ENCODE peak calls at places on chromosomes 7 and 10, in four cellular contexts. One of them, this sample, is unnamed.

GRCh38 chr10:9875353-9875752 is 1142.3 kb upstream of the CELF2 start:
- DNase-seq in transverse colon: no peak
- DNase-seq in CD8-positive, alpha-beta T cell: no peak
- DNase-seq in fibroblast of lung: no peak
- DNase-seq in this sample: no peak

GRCh38 chr7:128003179-128003578 is 28.1 kb downstream of the LRRC4 start:
- DNase-seq in transverse colon: no peak
- DNase-seq in CD8-positive, alpha-beta T cell: no peak
- DNase-seq in fibroblast of lung: no peak
- DNase-seq in this sample: no peak

GRCh38 chr10:31520982-31521381 is 202.0 kb downstream of the ZEB1 start:
- DNase-seq in transverse colon: no peak
- DNase-seq in CD8-positive, alpha-beta T cell: no peak
- DNase-seq in fibroblast of lung: no peak
- DNase-seq in this sample: no peak

GRCh38 chr10:92830478-92831389 is 17.6 kb upstream of the EXOC6 start:
- DNase-seq in transverse colon: no peak
- DNase-seq in CD8-positive, alpha-beta T cell: no peak
- DNase-seq in fibroblast of lung: no peak
- DNase-seq in this sample: no peak

GRCh38 chr10:89369142-89370105 is 8.4 kb upstream of the IFIT1B start:
- DNase-seq in transverse colon: no peak
- DNase-seq in CD8-positive, alpha-beta T cell: no peak
- DNase-seq in fibroblast of lung: peak; percentile 75
- DNase-seq in this sample: peak; percentile 36

GRCh38 chr7:24702674-24703235 is 54.5 kb downstream of the GSDME start:
- DNase-seq in transverse colon: no peak
- DNase-seq in CD8-positive, alpha-beta T cell: no peak
- DNase-seq in fibroblast of lung: no peak
- DNase-seq in this sample: peak; percentile 13

GRCh38 chr10:33967721-33968120 is 633.3 kb upstream of the NRP1 start:
- DNase-seq in transverse colon: no peak
- DNase-seq in CD8-positive, alpha-beta T cell: no peak
- DNase-seq in fibroblast of lung: no peak
- DNase-seq in this sample: no peak

GRCh38 chr7:129468087-129468486 is 33.9 kb downstream of the STRIP2 start:
- DNase-seq in transverse colon: no peak
- DNase-seq in CD8-positive, alpha-beta T cell: no peak
- DNase-seq in fibroblast of lung: no peak
- DNase-seq in this sample: no peak

GRCh38 chr7:29825750-29826529 is 19.6 kb downstream of the WIPF3 start:
- DNase-seq in transverse colon: no peak
- DNase-seq in CD8-positive, alpha-beta T cell: no peak
- DNase-seq in fibroblast of lung: no peak
- DNase-seq in this sample: no peak

GRCh38 chr10:43137701-43137970 is 609 bp upstream of the CSGALNACT2 start:
- DNase-seq in transverse colon: peak; percentile 53
- DNase-seq in CD8-positive, alpha-beta T cell: peak; percentile 19
- DNase-seq in fibroblast of lung: peak; percentile 57
- DNase-seq in this sample: peak; percentile 90

GRCh38 chr10:125028291-125028867 is 86.5 kb downstream of the ZRANB1 start:
- DNase-seq in transverse colon: no peak
- DNase-seq in CD8-positive, alpha-beta T cell: no peak
- DNase-seq in fibroblast of lung: no peak
- DNase-seq in this sample: no peak

GRCh38 chr10:132134541-132135397 is 52.0 kb upstream of the DPYSL4 start:
- DNase-seq in transverse colon: no peak
- DNase-seq in CD8-positive, alpha-beta T cell: no peak
- DNase-seq in fibroblast of lung: no peak
- DNase-seq in this sample: no peak

GRCh38 chr10:121311812-121312443 is 286.3 kb downstream of the FGFR2 start:
- DNase-seq in transverse colon: no peak
- DNase-seq in CD8-positive, alpha-beta T cell: no peak
- DNase-seq in fibroblast of lung: no peak
- DNase-seq in this sample: no peak

GRCh38 chr7:127578036-127578684 is 7.2 kb downstream of the GCC1 start:
- DNase-seq in transverse colon: no peak
- DNase-seq in CD8-positive, alpha-beta T cell: no peak
- DNase-seq in fibroblast of lung: peak; percentile 56
- DNase-seq in this sample: no peak

GRCh38 chr10:102420443-102420809 is 210 bp upstream of the FBXL15 start:
- DNase-seq in transverse colon: peak; percentile 92
- DNase-seq in CD8-positive, alpha-beta T cell: peak; percentile 59
- DNase-seq in fibroblast of lung: no peak
- DNase-seq in this sample: peak; percentile 91

GRCh38 chr7:47809387-47809786 is 138.9 kb downstream of the PKD1L1 start:
- DNase-seq in transverse colon: no peak
- DNase-seq in CD8-positive, alpha-beta T cell: no peak
- DNase-seq in fibroblast of lung: no peak
- DNase-seq in this sample: no peak

GRCh38 chr7:32347244-32347828 is 142.8 kb downstream of the LSM5 start:
- DNase-seq in transverse colon: no peak
- DNase-seq in CD8-positive, alpha-beta T cell: no peak
- DNase-seq in fibroblast of lung: peak; percentile 2
- DNase-seq in this sample: peak; percentile 35

GRCh38 chr7:143360788-143361551 is 1.5 kb downstream of the FAM131B start:
- DNase-seq in transverse colon: no peak
- DNase-seq in CD8-positive, alpha-beta T cell: no peak
- DNase-seq in fibroblast of lung: no peak
- DNase-seq in this sample: peak; percentile 92

GRCh38 chr7:29953735-29954347 is 35.8 kb downstream of the SCRN1 start:
- DNase-seq in transverse colon: no peak
- DNase-seq in CD8-positive, alpha-beta T cell: no peak
- DNase-seq in fibroblast of lung: no peak
- DNase-seq in this sample: peak; percentile 30

GRCh38 chr7:113131367-113131766 is 13.0 kb upstream of the SMIM30 start:
- DNase-seq in transverse colon: no peak
- DNase-seq in CD8-positive, alpha-beta T cell: no peak
- DNase-seq in fibroblast of lung: no peak
- DNase-seq in this sample: peak; percentile 19

GRCh38 chr7:16015981-16016380 is 329.5 kb upstream of the MEOX2 start:
- DNase-seq in transverse colon: no peak
- DNase-seq in CD8-positive, alpha-beta T cell: no peak
- DNase-seq in fibroblast of lung: no peak
- DNase-seq in this sample: no peak

GRCh38 chr7:2640858-2641257 is 9.1 kb downstream of the TTYH3 start:
- DNase-seq in transverse colon: no peak
- DNase-seq in CD8-positive, alpha-beta T cell: no peak
- DNase-seq in fibroblast of lung: no peak
- DNase-seq in this sample: no peak

GRCh38 chr10:87667503-87667902 is 7.8 kb downstream of the PAPSS2 start:
- DNase-seq in transverse colon: no peak
- DNase-seq in CD8-positive, alpha-beta T cell: no peak
- DNase-seq in fibroblast of lung: no peak
- DNase-seq in this sample: no peak

GRCh38 chr7:45402480-45403218 is 171.5 kb upstream of the ADCY1 start:
- DNase-seq in transverse colon: no peak
- DNase-seq in CD8-positive, alpha-beta T cell: no peak
- DNase-seq in fibroblast of lung: peak; percentile 77
- DNase-seq in this sample: peak; percentile 1

GRCh38 chr10:43039629-43040481 is 37.0 kb upstream of the RET start:
- DNase-seq in transverse colon: no peak
- DNase-seq in CD8-positive, alpha-beta T cell: no peak
- DNase-seq in fibroblast of lung: no peak
- DNase-seq in this sample: peak; percentile 44

GRCh38 chr10:10685566-10685965 is 332.1 kb upstream of the CELF2 start:
- DNase-seq in transverse colon: no peak
- DNase-seq in CD8-positive, alpha-beta T cell: no peak
- DNase-seq in fibroblast of lung: no peak
- DNase-seq in this sample: no peak

GRCh38 chr7:141410353-141410752 is 140.9 kb upstream of the AGK start:
- DNase-seq in transverse colon: no peak
- DNase-seq in CD8-positive, alpha-beta T cell: no peak
- DNase-seq in fibroblast of lung: no peak
- DNase-seq in this sample: no peak

GRCh38 chr7:192701-193536 is 548 bp downstream of the FAM20C start:
- DNase-seq in transverse colon: peak; percentile 35
- DNase-seq in CD8-positive, alpha-beta T cell: no peak
- DNase-seq in fibroblast of lung: no peak
- DNase-seq in this sample: peak; percentile 92

GRCh38 chr7:23002698-23003097 is 11.2 kb downstream of the HYCC1 start:
- DNase-seq in transverse colon: no peak
- DNase-seq in CD8-positive, alpha-beta T cell: no peak
- DNase-seq in fibroblast of lung: no peak
- DNase-seq in this sample: no peak

GRCh38 chr7:14341200-14341599 is 351.7 kb upstream of the ETV1 start:
- DNase-seq in transverse colon: no peak
- DNase-seq in CD8-positive, alpha-beta T cell: no peak
- DNase-seq in fibroblast of lung: no peak
- DNase-seq in this sample: no peak

GRCh38 chr7:28533267-28533666 is 120.9 kb downstream of the CREB5 start:
- DNase-seq in transverse colon: no peak
- DNase-seq in CD8-positive, alpha-beta T cell: no peak
- DNase-seq in fibroblast of lung: no peak
- DNase-seq in this sample: no peak

GRCh38 chr10:124035928-124036558 is 57.4 kb downstream of the CHST15 start:
- DNase-seq in transverse colon: peak; percentile 78
- DNase-seq in CD8-positive, alpha-beta T cell: no peak
- DNase-seq in fibroblast of lung: no peak
- DNase-seq in this sample: no peak

GRCh38 chr10:132430231-132430743 is 33.3 kb downstream of the PWWP2B start:
- DNase-seq in transverse colon: no peak
- DNase-seq in CD8-positive, alpha-beta T cell: no peak
- DNase-seq in fibroblast of lung: no peak
- DNase-seq in this sample: no peak

GRCh38 chr7:150359918-150360681 is 8.5 kb upstream of the REPIN1 start:
- DNase-seq in transverse colon: no peak
- DNase-seq in CD8-positive, alpha-beta T cell: no peak
- DNase-seq in fibroblast of lung: no peak
- DNase-seq in this sample: no peak

GRCh38 chr10:96236090-96236478 is 35.3 kb downstream of the BLNK start:
- DNase-seq in transverse colon: no peak
- DNase-seq in CD8-positive, alpha-beta T cell: no peak
- DNase-seq in fibroblast of lung: no peak
- DNase-seq in this sample: no peak

GRCh38 chr7:74039337-74039736 is 11.4 kb downstream of the ELN start:
- DNase-seq in transverse colon: no peak
- DNase-seq in CD8-positive, alpha-beta T cell: no peak
- DNase-seq in fibroblast of lung: no peak
- DNase-seq in this sample: no peak

GRCh38 chr10:1214882-1215540 is 158.8 kb downstream of the WDR37 start:
- DNase-seq in transverse colon: no peak
- DNase-seq in CD8-positive, alpha-beta T cell: no peak
- DNase-seq in fibroblast of lung: no peak
- DNase-seq in this sample: peak; percentile 23

GRCh38 chr7:138785587-138786437 is 12.0 kb upstream of the TMEM213 start:
- DNase-seq in transverse colon: no peak
- DNase-seq in CD8-positive, alpha-beta T cell: no peak
- DNase-seq in fibroblast of lung: no peak
- DNase-seq in this sample: no peak

GRCh38 chr7:70208236-70209063 is 610.2 kb downstream of the AUTS2 start:
- DNase-seq in transverse colon: no peak
- DNase-seq in CD8-positive, alpha-beta T cell: no peak
- DNase-seq in fibroblast of lung: no peak
- DNase-seq in this sample: no peak

GRCh38 chr7:116212859-116213258 is 2.5 kb downstream of the TES start:
- DNase-seq in transverse colon: no peak
- DNase-seq in CD8-positive, alpha-beta T cell: no peak
- DNase-seq in fibroblast of lung: peak; percentile 75
- DNase-seq in this sample: no peak
- H3K4me3 ChIP-seq in transverse colon: no peak overlapping the region
- H3K4me3 ChIP-seq in CD8-positive, alpha-beta T cell: peak overlapping the region; percentile 86
- H3K4me3 ChIP-seq in fibroblast of lung: peak overlapping the region; percentile 6
- H3K4me3 ChIP-seq in this sample: no peak overlapping the region

GRCh38 chr7:8625612-8626011 is 192.2 kb downstream of the NXPH1 start:
- DNase-seq in transverse colon: no peak
- DNase-seq in CD8-positive, alpha-beta T cell: no peak
- DNase-seq in fibroblast of lung: no peak
- DNase-seq in this sample: no peak
- H3K27me3 ChIP-seq in transverse colon: no peaks in the 10 kb centered on the region
- H3K27me3 ChIP-seq in CD8-positive, alpha-beta T cell: no peaks in the 10 kb centered on the region
- H3K27me3 ChIP-seq in fibroblast of lung: no peaks in the 10 kb centered on the region
- H3K27me3 ChIP-seq in this sample: no peaks in the 10 kb centered on the region

GRCh38 chr7:20797174-20798080 is 10.7 kb upstream of the SP8 start:
- DNase-seq in transverse colon: no peak
- DNase-seq in CD8-positive, alpha-beta T cell: no peak
- DNase-seq in fibroblast of lung: no peak
- DNase-seq in this sample: peak; percentile 30
- H3K4me3 ChIP-seq in transverse colon: no peak overlapping the region
- H3K4me3 ChIP-seq in CD8-positive, alpha-beta T cell: peak overlapping the region; percentile 24
- H3K4me3 ChIP-seq in fibroblast of lung: peak overlapping the region; percentile 21
- H3K4me3 ChIP-seq in this sample: peak overlapping the region; percentile 68

GRCh38 chr7:155357573-155358041 is 59.9 kb downstream of the INSIG1 start:
- DNase-seq in transverse colon: no peak
- DNase-seq in CD8-positive, alpha-beta T cell: no peak
- DNase-seq in fibroblast of lung: peak; percentile 53
- DNase-seq in this sample: no peak
- H3K27me3 ChIP-seq in transverse colon: peaks cover 66% of the 10 kb centered on the region
- H3K27me3 ChIP-seq in CD8-positive, alpha-beta T cell: no peaks in the 10 kb centered on the region
- H3K27me3 ChIP-seq in fibroblast of lung: no peaks in the 10 kb centered on the region
- H3K27me3 ChIP-seq in this sample: no peaks in the 10 kb centered on the region

This sample was measured in H7.